ENCODE peak calls at places on chromosome 13, in five cellular contexts. O, G, Y, L and W are unnamed samples. For H3K9me3, the result is how much of the 10 kb centered on the place peaks cover.

GRCh38 chr13:34161829-34162544 is 344.0 kb downstream of the RFC3 start:
- DNase-seq in Y (no peak), L (no peak), O (no peak), G (no peak), W (no peak)

GRCh38 chr13:106534844-106535551 is 464 bp downstream of the EFNB2 start:
- DNase-seq in G (peak), L (no peak), Y (peak), O (no peak), W (peak)

GRCh38 chr13:43307921-43308433 is 284.6 kb downstream of the DNAJC15 start:
- DNase-seq in O (peak), Y (peak), G (peak), L (peak), W (peak)

GRCh38 chr13:34591801-34592454 is 350.1 kb upstream of the NBEA start:
- DNase-seq in O (no peak), G (no peak), L (no peak), Y (no peak), W (peak)

GRCh38 chr13:23871616-23872220 is 17.5 kb downstream of the MIPEP start:
- DNase-seq in L (no peak), O (no peak), G (no peak), Y (no peak), W (no peak)

GRCh38 chr13:113758651-113759524 is at the start of gene TMEM255B:
- DNase-seq in Y (peak), O (peak), G (peak), L (peak), W (peak)

GRCh38 chr13:110030394-110030928 is 244.1 kb upstream of the IRS2 start:
- DNase-seq in O (no peak), L (no peak), G (no peak), Y (no peak), W (no peak)

GRCh38 chr13:100389617-100390016 is 199.0 kb downstream of the GGACT start:
- DNase-seq in O (no peak), Y (no peak), L (no peak), G (no peak), W (no peak)

GRCh38 chr13:58080806-58081205 is 449.3 kb downstream of the PCDH17 start:
- DNase-seq in O (no peak), L (no peak), Y (no peak), G (no peak), W (no peak)

GRCh38 chr13:98599502-98600328 is 22.8 kb upstream of the STK24 start:
- DNase-seq in G (no peak), Y (no peak), L (no peak), O (no peak), W (no peak)

GRCh38 chr13:99374994-99375805 is 68.0 kb upstream of the GPR183 start:
- DNase-seq in L (no peak), Y (no peak), O (peak), G (no peak), W (no peak)

GRCh38 chr13:98962901-98963594 is 14.8 kb downstream of the DOCK9 start:
- DNase-seq in G (no peak), O (no peak), Y (no peak), L (no peak), W (no peak)

GRCh38 chr13:43116242-43116641 is 92.9 kb downstream of the DNAJC15 start:
- DNase-seq in G (no peak), Y (no peak), O (no peak), L (peak), W (no peak)

GRCh38 chr13:98411013-98411412 is 165.9 kb downstream of the STK24 start:
- DNase-seq in Y (no peak), O (no peak), L (no peak), G (no peak), W (no peak)

GRCh38 chr13:76350399-76350798 is 535.8 kb downstream of the KCTD12 start:
- DNase-seq in O (no peak), G (no peak), Y (peak), L (no peak), W (no peak)

GRCh38 chr13:87376081-87376480 is 295.1 kb upstream of the SLITRK5 start:
- DNase-seq in Y (no peak), G (no peak), O (no peak), L (no peak), W (no peak)

GRCh38 chr13:44293908-44294735 is 79.5 kb upstream of the SERP2 start:
- DNase-seq in O (no peak), Y (no peak), L (no peak), G (no peak), W (no peak)

GRCh38 chr13:111346281-111346680 is 25.8 kb downstream of the TEX29 start:
- DNase-seq in L (no peak), O (no peak), Y (no peak), G (no peak), W (no peak)

GRCh38 chr13:101454767-101455166 is 2.3 kb downstream of the ITGBL1 start:
- DNase-seq in G (no peak), L (no peak), Y (no peak), O (no peak), W (no peak)

GRCh38 chr13:44021422-44021821 is 141.7 kb downstream of the LACC1 start:
- DNase-seq in G (no peak), L (no peak), O (no peak), Y (no peak), W (no peak)

GRCh38 chr13:105262579-105262978 is 1272.9 kb downstream of the EFNB2 start:
- DNase-seq in G (no peak), O (no peak), Y (no peak), L (no peak), W (no peak)

DNA sequence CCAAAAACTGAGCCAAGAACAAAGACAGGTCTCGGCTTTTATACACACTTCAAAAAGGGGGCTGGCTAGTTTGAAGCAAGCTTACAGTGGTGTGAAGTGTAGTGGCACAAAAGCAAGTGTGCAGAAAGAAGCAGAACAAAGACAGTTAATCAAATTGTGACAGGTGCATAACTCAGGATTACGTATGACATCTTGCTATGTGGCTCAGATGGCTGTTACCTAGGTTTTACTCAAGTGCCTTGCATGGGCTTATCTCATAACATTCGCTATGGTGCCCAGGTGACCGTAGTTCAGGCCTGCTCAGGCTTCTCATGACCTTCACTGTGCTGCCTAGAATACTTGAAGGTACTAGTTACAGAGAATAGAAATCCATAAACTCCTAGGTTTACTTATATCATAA is 1629.0 kb upstream of the PCDH20 start:
- DNase-seq in L (no peak), O (no peak), G (no peak), Y (no peak), W (no peak)
- TF ChIP-seq EP300 in L (no peak), O (no peak), G (no peak), Y (no peak), W (no peak)

GRCh38 chr13:18993884-18994660 is 187.6 kb downstream of the TUBA3C start:
- DNase-seq in O (no peak), Y (peak), L (no peak), G (no peak), W (no peak)

GRCh38 chr13:18996627-18997051 is 185.0 kb downstream of the TUBA3C start:
- DNase-seq in O (no peak), L (peak), Y (peak), G (no peak), W (no peak)

GRCh38 chr13:18998389-18998788 is 183.2 kb downstream of the TUBA3C start:
- DNase-seq in G (no peak), O (no peak), Y (no peak), L (no peak), W (no peak)

GRCh38 chr13:18995259-18995873 is 186.3 kb downstream of the TUBA3C start:
- DNase-seq in L (no peak), G (no peak), Y (peak), O (no peak), W (no peak)

DNA sequence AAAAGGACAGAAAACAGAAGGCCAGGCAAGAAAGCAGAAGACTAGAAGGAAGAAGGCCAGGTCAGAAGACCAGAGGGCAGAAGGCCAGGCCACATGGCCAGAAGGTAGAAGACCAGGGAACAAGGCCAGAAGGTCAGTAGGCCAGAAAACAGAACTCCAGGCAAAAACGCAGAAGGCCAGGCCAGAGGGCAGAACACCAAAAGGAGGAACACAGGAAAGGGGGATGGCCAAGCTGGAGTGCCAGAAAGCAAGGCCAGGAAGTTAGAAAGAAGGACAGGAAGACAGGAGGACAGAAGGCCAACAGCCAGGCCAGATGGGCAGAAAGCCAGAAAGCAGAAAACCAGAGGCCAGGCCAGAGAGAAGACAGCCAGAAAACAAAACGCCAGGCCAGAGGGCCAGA is 185.4 kb downstream of the TUBA3C start:
- DNase-seq in G (no peak), Y (no peak), L (no peak), O (no peak), W (no peak)
- H3K9me3 ChIP-seq in G (under half), Y (half or more), L (under half), O (under half), W (under half)

GRCh38 chr13:27919299-27919933 is 384 bp upstream of the PDX1 start:
- DNase-seq in G (no peak), Y (no peak), O (no peak), L (no peak), W (no peak)
- TF ChIP-seq POLR2AphosphoS5 in G (no peak), Y (no peak), O (no peak), L (no peak), W (no peak)

GRCh38 chr13:51524846-51525566 is 59.3 kb upstream of the WDFY2 start:
- DNase-seq in O (no peak), G (no peak), Y (no peak), L (no peak), W (no peak)

GRCh38 chr13:51520524-51520923 is 63.7 kb upstream of the WDFY2 start:
- DNase-seq in L (no peak), Y (no peak), G (no peak), O (no peak), W (no peak)

GRCh38 chr13:51525567-51526165 is 58.6 kb upstream of the WDFY2 start:
- DNase-seq in Y (no peak), G (no peak), O (no peak), L (no peak), W (no peak)

GRCh38 chr13:51523082-51523518 is 61.2 kb upstream of the WDFY2 start:
- DNase-seq in G (no peak), Y (no peak), L (no peak), O (peak), W (no peak)

GRCh38 chr13:51524312-51524711 is 60.0 kb upstream of the WDFY2 start:
- DNase-seq in G (no peak), L (no peak), O (no peak), Y (no peak), W (no peak)
- TF ChIP-seq EP300 in G (no peak), L (peak), O (no peak), Y (no peak), W (no peak)

DNA sequence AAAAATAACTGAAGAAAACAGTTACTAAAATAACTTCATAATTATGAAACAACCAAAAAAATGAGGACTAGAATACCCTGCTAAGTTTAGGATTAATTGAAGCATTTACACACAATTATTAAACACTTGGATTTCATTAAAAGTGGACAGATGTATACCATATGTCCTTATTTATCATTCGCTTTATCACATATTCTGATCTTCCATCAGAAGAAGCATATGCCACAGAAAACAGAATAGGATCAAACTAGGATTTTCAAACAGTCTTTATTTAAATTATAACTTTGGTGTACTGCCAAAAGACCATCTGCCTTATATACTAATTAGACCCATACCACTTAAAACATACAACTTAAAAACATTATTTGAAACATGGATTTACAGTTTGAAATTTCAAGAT is 727.1 kb upstream of the KLHL1 start:
- DNase-seq in O (no peak), Y (no peak), L (no peak), G (no peak), W (no peak)
- H3K9me3 ChIP-seq in O (under half), Y (under half), L (under half), G (under half), W (under half)

GRCh38 chr13:91351123-91351522 is 3.6 kb downstream of the MIR17HG start:
- DNase-seq in L (no peak), O (no peak), G (no peak), Y (no peak), W (no peak)
- TF ChIP-seq POLR2AphosphoS5 in L (no peak), O (no peak), G (no peak), Y (no peak), W (no peak)

GRCh38 chr13:49649244-49649962 is 21.1 kb downstream of the ARL11 start:
- DNase-seq in G (no peak), L (no peak), Y (no peak), O (no peak), W (no peak)
- TF ChIP-seq EP300 in G (no peak), L (no peak), Y (no peak), O (no peak), W (no peak)

GRCh38 chr13:56338421-56338820 is 802.3 kb upstream of the PRR20A start:
- DNase-seq in L (no peak), Y (no peak), G (no peak), O (no peak), W (no peak)
- H3K9me3 ChIP-seq in L (under half), Y (under half), G (under half), O (under half), W (under half)

GRCh38 chr13:32846020-32846451 is 170.2 kb upstream of the KL start:
- DNase-seq in O (no peak), L (no peak), G (no peak), Y (no peak), W (no peak)
- TF ChIP-seq POLR2AphosphoS5 in O (no peak), L (no peak), G (no peak), Y (no peak), W (no peak)